ENCODE peak calls at places on chromosomes 5 and 9, in eight cellular contexts. X is sigmoid colon; M is dorsolateral prefrontal cortex; B is cardiac muscle cell; Q is body of pancreas; I is psoas muscle; T is skeletal muscle cell; Y is CD8-positive, alpha-beta T cell. A is an unnamed sample.
A peak's percentile ranks its signal among the peaks of the same experiment; 100 is the strongest.

GRCh38 chr5:132489051-132489770 is 1.4 kb downstream of the IRF1 start:
- DNase-seq in X (peak; percentile 60), M (peak; percentile 34), I (no peak), Q (no peak), B (no peak), T (no peak), Y (no peak), A (no peak)

GRCh38 chr9:112553256-112553826 is 66.7 kb downstream of the KIAA1958 start:
- DNase-seq in M (no peak), X (no peak), T (no peak), Q (peak; percentile 28), I (no peak), B (no peak), Y (no peak), A (no peak)

GRCh38 chr5:30768061-30768460 is 425.4 kb upstream of the CDH6 start:
- DNase-seq in Y (no peak), Q (no peak), M (no peak), I (no peak), X (no peak), B (no peak), T (no peak), A (no peak)

GRCh38 chr5:150489358-150490295 is 18.3 kb upstream of the NDST1 start:
- DNase-seq in B (peak; percentile 35), Y (no peak), T (no peak), X (peak; percentile 62), Q (no peak), I (no peak), M (no peak), A (no peak)

GRCh38 chr5:73256462-73257260 is 83.7 kb downstream of the TMEM174 start:
- DNase-seq in M (no peak), Q (no peak), T (no peak), X (no peak), I (no peak), B (no peak), Y (no peak), A (no peak)

GRCh38 chr9:113573303-113573958 is 109.9 kb downstream of the RGS3 start:
- DNase-seq in B (no peak), X (peak; percentile 34), M (peak; percentile 9), Q (peak; percentile 10), Y (no peak), I (peak; percentile 55), T (no peak), A (peak; percentile 10)

GRCh38 chr5:39500656-39501295 is 76.0 kb upstream of the DAB2 start:
- DNase-seq in Q (no peak), M (no peak), T (no peak), X (no peak), I (no peak), Y (no peak), B (no peak), A (no peak)

GRCh38 chr5:178471666-178472065 is 118.5 kb downstream of the COL23A1 start:
- DNase-seq in M (no peak), I (no peak), X (no peak), Y (no peak), Q (no peak), T (no peak), B (no peak), A (no peak)

GRCh38 chr9:17025281-17025680 is 109.6 kb upstream of the CNTLN start:
- DNase-seq in Q (no peak), T (no peak), M (no peak), I (no peak), B (no peak), Y (no peak), X (no peak), A (no peak)

GRCh38 chr9:755454-756381 is 85.8 kb upstream of the DMRT1 start:
- DNase-seq in Y (no peak), T (peak; percentile 79), M (no peak), B (peak; percentile 90), Q (no peak), X (peak; percentile 37), I (no peak), A (no peak)

GRCh38 chr5:14475013-14475412 is 106.6 kb upstream of the OTULINL start:
- DNase-seq in I (no peak), Y (no peak), M (no peak), X (no peak), Q (no peak), T (no peak), B (no peak), A (no peak)

GRCh38 chr5:15946026-15946425 is 233.6 kb downstream of the MARCHF11 start:
- DNase-seq in T (no peak), M (no peak), Q (no peak), I (no peak), B (peak; percentile 78), X (no peak), Y (no peak), A (no peak)

GRCh38 chr5:36040651-36041536 is 25.8 kb downstream of the UGT3A2 start:
- DNase-seq in M (no peak), X (no peak), Y (no peak), T (no peak), Q (no peak), I (no peak), B (no peak), A (no peak)

GRCh38 chr9:69175488-69175872 is 1.4 kb downstream of the TJP2 start:
- DNase-seq in I (no peak), B (no peak), M (no peak), X (no peak), Y (no peak), T (no peak), Q (no peak), A (no peak)

GRCh38 chr9:69172895-69173294 is 1.2 kb upstream of the TJP2 start:
- DNase-seq in T (no peak), M (no peak), X (no peak), I (no peak), B (peak; percentile 48), Y (no peak), Q (no peak), A (no peak)

GRCh38 chr9:69174645-69175487 is 789 bp downstream of the TJP2 start:
- DNase-seq in T (peak; percentile 94), Y (no peak), M (peak; percentile 77), X (peak; percentile 68), B (peak; percentile 93), Q (no peak), I (peak; percentile 75), A (no peak)

GRCh38 chr9:69173497-69173890 is 583 bp upstream of the TJP2 start:
- DNase-seq in M (no peak), I (no peak), T (no peak), B (no peak), X (no peak), Y (no peak), Q (no peak), A (no peak)

DNA sequence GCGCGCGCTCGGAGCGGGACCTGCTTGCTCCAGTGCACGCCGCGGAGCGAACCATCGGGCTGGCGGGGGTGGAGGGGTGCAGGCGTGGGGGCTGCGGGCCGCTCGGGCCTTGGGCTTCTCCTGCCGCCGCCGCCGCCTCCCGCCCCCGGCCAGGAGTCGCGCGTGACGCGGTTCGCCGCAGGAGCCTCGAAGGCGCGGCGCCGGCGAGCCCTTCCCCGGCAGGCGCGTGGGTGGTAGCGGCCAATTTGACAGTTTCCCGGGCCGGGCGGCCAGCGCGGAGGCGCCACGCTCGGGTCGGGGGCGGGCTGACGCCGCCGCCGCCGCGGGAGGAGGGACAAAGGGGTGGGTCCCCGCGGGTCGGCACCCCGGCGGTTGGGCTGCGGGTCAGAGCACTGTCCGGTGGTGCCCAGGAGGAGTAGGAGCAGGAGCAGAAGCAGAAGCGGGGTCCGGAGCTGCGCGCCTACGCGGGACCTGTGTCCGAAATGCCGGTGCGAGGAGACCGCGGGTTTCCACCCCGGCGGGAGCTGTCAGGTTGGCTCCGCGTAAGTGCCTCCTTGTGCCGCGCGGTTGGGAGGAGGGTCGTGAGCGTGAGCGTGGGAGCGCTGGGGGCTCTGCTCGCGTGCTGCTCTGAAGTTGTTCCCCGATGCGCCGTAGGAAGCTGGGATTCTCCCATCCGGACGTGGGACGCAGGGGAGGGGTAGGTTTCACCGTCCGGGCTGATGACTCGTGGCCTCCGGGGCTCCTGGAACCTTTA is at the start of gene TJP2:
- DNase-seq in T (no peak), M (peak; percentile 77), I (peak; percentile 90), B (peak; percentile 85), Q (peak; percentile 41), Y (peak; percentile 3), X (peak; percentile 82), A (peak; percentile 78)
- H3K4me3 ChIP-seq in T (peak within 1 kb of the TSS; percentile 80), M (peak within 1 kb of the TSS; percentile 76), I (peak within 1 kb of the TSS; percentile 93), B (peak within 1 kb of the TSS; percentile 79), Q (peak within 1 kb of the TSS; percentile 10), Y (peak within 1 kb of the TSS; percentile 52), X (peak within 1 kb of the TSS; percentile 67), A (peak within 1 kb of the TSS; percentile 73)

GRCh38 chr9:36164989-36165388 is 4.2 kb upstream of the CCIN start:
- DNase-seq in B (no peak), Y (no peak), I (no peak), X (no peak), T (no peak), M (no peak), Q (no peak), A (no peak)

GRCh38 chr9:36166150-36166927 is 2.8 kb upstream of the CCIN start:
- DNase-seq in X (peak; percentile 93), T (peak; percentile 53), Q (peak; percentile 75), M (peak; percentile 87), Y (peak; percentile 75), I (peak; percentile 90), B (peak; percentile 87), A (peak; percentile 88)

GRCh38 chr9:36164361-36164760 is 4.8 kb upstream of the CCIN start:
- DNase-seq in T (no peak), Y (no peak), B (no peak), Q (no peak), M (no peak), X (no peak), I (no peak), A (no peak)

GRCh38 chr9:36163840-36164175 is 5.4 kb upstream of the CCIN start:
- DNase-seq in T (no peak), Q (no peak), Y (no peak), M (no peak), B (peak; percentile 27), X (no peak), I (no peak), A (no peak)

GRCh38 chr9:36165766-36166149 is 3.4 kb upstream of the CCIN start:
- DNase-seq in Q (no peak), X (no peak), M (no peak), T (no peak), Y (no peak), I (no peak), B (peak; percentile 45), A (no peak)
- H3K4me3 ChIP-seq in Q (no peak overlapping the region), X (peak overlapping the region; percentile 62), M (peak overlapping the region; percentile 52), T (peak overlapping the region; percentile 53), Y (no peak overlapping the region), I (peak overlapping the region; percentile 64), B (no peak overlapping the region), A (peak overlapping the region; percentile 49)

GRCh38 chr5:160252916-160253315 is 23.6 kb downstream of the FABP6 start:
- DNase-seq in B (no peak), Q (no peak), I (no peak), M (no peak), T (no peak), Y (no peak), X (no peak), A (no peak)
- H3K4me3 ChIP-seq in B (no peak overlapping the region), Q (no peak overlapping the region), I (no peak overlapping the region), M (no peak overlapping the region), T (no peak overlapping the region), Y (no peak overlapping the region), X (no peak overlapping the region), A (no peak overlapping the region)

DNA sequence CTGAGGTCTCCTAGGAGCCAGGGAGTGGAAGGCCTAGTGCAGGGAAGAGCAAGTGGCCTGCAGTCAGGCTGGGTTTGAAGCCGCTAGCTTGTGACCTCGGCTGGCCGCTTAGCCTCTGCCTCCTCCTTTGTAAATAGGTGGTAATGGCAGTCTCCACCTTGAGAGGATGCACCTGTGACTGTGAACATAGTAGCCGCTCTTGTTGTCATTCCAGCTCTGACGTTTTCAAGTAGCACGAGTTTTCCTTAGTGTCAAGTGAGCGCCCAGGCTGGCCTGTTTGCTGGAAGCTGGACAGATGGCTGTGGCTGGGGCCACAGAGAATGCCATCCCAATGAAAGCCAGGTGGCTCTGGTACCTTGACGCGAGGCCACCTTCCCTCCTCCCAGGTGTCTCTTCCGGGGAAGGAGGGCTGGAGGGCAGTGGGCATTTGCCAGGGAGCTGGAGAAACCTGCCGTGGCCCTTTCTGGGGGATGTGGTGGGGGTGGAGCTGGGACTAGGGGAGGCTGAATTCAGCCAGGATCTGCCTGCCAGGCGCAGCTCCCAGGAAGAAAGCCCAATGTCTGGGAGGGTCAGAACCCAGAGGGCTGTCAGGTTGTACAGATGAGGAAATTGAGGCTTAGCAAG is 2.5 kb downstream of the ASS1 start:
- DNase-seq in X (no peak), I (no peak), B (no peak), Q (no peak), M (no peak), T (no peak), Y (no peak), A (no peak)
- H3K4me3 ChIP-seq in X (no peak overlapping the region), I (peak overlapping the region; percentile 83), B (no peak overlapping the region), Q (no peak overlapping the region), M (no peak overlapping the region), T (no peak overlapping the region), Y (no peak overlapping the region), A (no peak overlapping the region)

A was measured in lower lobe of right lung.